ENCODE peak calls at places on chromosomes 7 and 10, in six cellular contexts. V, P, R, Z, D and B are unnamed samples. For H3K4me1, the result is how much of the 10 kb centered on the place peaks cover.

GRCh38 chr10:21315321-21316220 is 209.9 kb downstream of the SKIDA1 start:
- DNase-seq in V (peak), P (peak), R (no peak), Z (no peak), D (peak), B (peak)

GRCh38 chr10:3310016-3310415 is 137.4 kb upstream of the PITRM1 start:
- DNase-seq in V (no peak), P (no peak), R (no peak), Z (no peak), D (no peak), B (no peak)

GRCh38 chr7:137084607-137085380 is 216.3 kb downstream of the CHRM2 start:
- DNase-seq in V (no peak), P (no peak), R (no peak), Z (no peak), D (no peak), B (no peak)

GRCh38 chr7:1418505-1419309 is 40.6 kb downstream of the MICALL2 start:
- DNase-seq in V (no peak), P (no peak), R (peak), Z (no peak), D (no peak), B (peak)

GRCh38 chr7:108083980-108084379 is 46.2 kb downstream of the LAMB4 start:
- DNase-seq in V (no peak), P (no peak), R (no peak), Z (no peak), D (no peak), B (no peak)

GRCh38 chr7:6151994-6152735 is 120.3 kb downstream of the CYTH3 start:
- DNase-seq in V (no peak), P (no peak), R (no peak), Z (no peak), D (no peak), B (no peak)

GRCh38 chr7:112080974-112081373 is 125.2 kb downstream of the DOCK4 start:
- DNase-seq in V (no peak), P (no peak), R (no peak), Z (no peak), D (no peak), B (no peak)

GRCh38 chr10:69051303-69051702 is 36.6 kb upstream of the SRGN start:
- DNase-seq in V (no peak), P (no peak), R (no peak), Z (no peak), D (no peak), B (no peak)

GRCh38 chr7:143245123-143245522 is 18.1 kb upstream of the GSTK1 start:
- DNase-seq in V (peak), P (no peak), R (no peak), Z (no peak), D (no peak), B (no peak)

GRCh38 chr7:127741764-127742375 is 89.9 kb downstream of the SND1 start:
- DNase-seq in V (no peak), P (no peak), R (no peak), Z (no peak), D (no peak), B (no peak)

GRCh38 chr7:137172105-137172590 is 171.4 kb downstream of the PTN start:
- DNase-seq in V (peak), P (no peak), R (no peak), Z (no peak), D (no peak), B (no peak)

GRCh38 chr10:132709471-132709951 is 76.4 kb downstream of the NKX6-2 start:
- DNase-seq in V (no peak), P (peak), R (no peak), Z (no peak), D (peak), B (peak)

GRCh38 chr7:20647051-20647450 is 31.6 kb downstream of the ABCB5 start:
- DNase-seq in V (no peak), P (no peak), R (no peak), Z (no peak), D (no peak), B (no peak)

GRCh38 chr10:111774486-111774885 is 409.1 kb downstream of the GPAM start:
- DNase-seq in V (no peak), P (no peak), R (no peak), Z (no peak), D (no peak), B (no peak)

GRCh38 chr7:13577566-13578145 is 411.8 kb downstream of the ETV1 start:
- DNase-seq in V (no peak), P (no peak), R (no peak), Z (no peak), D (no peak), B (no peak)

GRCh38 chr10:9833871-9834454 is 1183.7 kb upstream of the CELF2 start:
- DNase-seq in V (no peak), P (no peak), R (no peak), Z (no peak), D (no peak), B (no peak)

GRCh38 chr10:31697271-31698168 is 231.1 kb downstream of the ARHGAP12 start:
- DNase-seq in V (peak), P (peak), R (no peak), Z (no peak), D (peak), B (peak)

GRCh38 chr10:78944658-78945333 is 124.0 kb upstream of the ZMIZ1 start:
- DNase-seq in V (no peak), P (peak), R (no peak), Z (no peak), D (no peak), B (peak)

GRCh38 chr10:97023401-97024180 is 162.2 kb downstream of the SLIT1 start:
- DNase-seq in V (no peak), P (no peak), R (no peak), Z (no peak), D (no peak), B (no peak)

GRCh38 chr10:61475449-61475873 is 22.3 kb upstream of the TMEM26 start:
- DNase-seq in V (no peak), P (no peak), R (no peak), Z (no peak), D (no peak), B (no peak)

GRCh38 chr7:41207141-41207540 is 495.7 kb downstream of the INHBA start:
- DNase-seq in V (no peak), P (no peak), R (peak), Z (no peak), D (no peak), B (no peak)

GRCh38 chr10:93993782-93994668 is at the start of gene PLCE1:
- DNase-seq in V (peak), P (peak), R (no peak), Z (no peak), D (peak), B (peak)
- H3K4me3 ChIP-seq in V (peak), P (peak), R (peak), Z (no peak), D (peak), B (peak)

GRCh38 chr10:17652585-17652984 is 8.6 kb downstream of the STAM start:
- DNase-seq in V (no peak), P (no peak), R (no peak), Z (no peak), D (no peak), B (no peak)
- H3K27ac ChIP-seq in V (no peak), P (no peak), R (no peak), Z (no peak), D (no peak), B (no peak)

DNA sequence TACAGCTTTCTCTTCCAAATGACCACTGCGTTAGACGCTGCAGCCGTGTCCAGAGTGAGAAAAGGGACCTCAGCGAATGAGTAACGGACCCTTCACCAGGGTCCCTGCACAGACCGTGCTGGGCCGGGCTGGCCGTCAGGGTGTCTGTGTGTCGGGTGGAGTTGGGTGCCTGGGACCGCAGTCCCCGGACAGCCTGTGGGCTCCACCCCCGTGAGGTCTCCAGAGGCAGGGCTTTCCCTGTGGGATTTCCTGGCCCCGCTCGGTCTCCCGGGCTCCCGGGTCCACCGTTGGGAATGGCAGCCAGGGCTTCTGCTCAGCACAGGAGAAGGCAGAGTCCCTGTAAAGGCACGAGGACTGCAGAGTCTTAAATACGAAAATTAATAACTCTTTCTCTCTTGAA is 509.7 kb downstream of the TCERG1L start:
- DNase-seq in V (no peak), P (no peak), R (no peak), Z (no peak), D (no peak), B (no peak)
- H3K4me1 ChIP-seq in V (under half), P (under half), R (under half), Z (under half), D (under half), B (under half)

GRCh38 chr7:138289864-138290263 is 170.2 kb upstream of the TRIM24 start:
- DNase-seq in V (no peak), P (no peak), R (no peak), Z (no peak), D (no peak), B (no peak)
- H3K4me3 ChIP-seq in V (no peak), P (no peak), R (no peak), Z (no peak), D (no peak), B (no peak)